ENCODE peak calls at places on chromosomes 6 and 20, in ten cellular contexts. K is GM23248, Z is GM23338, J is left ventricle myocardium inferior, Y is cardiac fibroblast, X is fibroblast of the aortic adventitia, O is breast epithelium, H is fibroblast of lung, V is SJSA1, C is HFF-Myc. R is an unnamed sample.

GRCh38 chr6:166343157-166343502 is 785 bp upstream of the SFT2D1 start:
- DNase-seq in Y (no peak), O (no peak), K (no peak), C (no peak), X (no peak), V (no peak), Z (no peak), J (no peak), H (no peak), R (no peak)

GRCh38 chr20:57024849-57025248 is 241.6 kb downstream of the BMP7 start:
- DNase-seq in Y (no peak), K (no peak), V (no peak), J (no peak), O (no peak), H (no peak), C (no peak), Z (no peak), X (no peak), R (no peak)

GRCh38 chr6:119978274-119978889 is 628.8 kb upstream of the MAN1A1 start:
- DNase-seq in K (peak; percentile 65), Y (peak; percentile 49), V (no peak), C (no peak), H (peak; percentile 60), J (no peak), Z (peak; percentile 51), X (peak; percentile 59), O (no peak), R (peak; percentile 4)

GRCh38 chr6:31614075-31614619 is 887 bp upstream of the AIF1 start:
- DNase-seq in X (no peak), J (no peak), O (no peak), C (no peak), K (no peak), H (no peak), V (no peak), Y (no peak), Z (no peak), R (no peak)

GRCh38 chr6:34656378-34657036 is 40.1 kb downstream of the ILRUN start:
- DNase-seq in Z (no peak), H (peak; percentile 80), Y (peak; percentile 54), O (no peak), V (no peak), C (no peak), X (peak; percentile 51), K (peak; percentile 87), J (no peak), R (no peak)

GRCh38 chr6:122681715-122682114 is 71.5 kb downstream of the PKIB start:
- DNase-seq in Y (no peak), X (no peak), O (no peak), J (no peak), C (no peak), H (no peak), V (no peak), K (no peak), Z (no peak), R (no peak)

GRCh38 chr20:47735412-47736400 is 49.6 kb downstream of the SULF2 start:
- DNase-seq in K (no peak), C (no peak), V (no peak), Z (no peak), J (peak; percentile 36), O (no peak), Y (peak; percentile 60), X (no peak), H (peak; percentile 27), R (no peak)

GRCh38 chr6:56374841-56375369 is 127.5 kb upstream of the COL21A1 start:
- DNase-seq in H (peak; percentile 88), K (peak; percentile 86), O (no peak), J (no peak), V (no peak), Z (no peak), C (peak; percentile 68), X (peak; percentile 90), Y (peak; percentile 79), R (no peak)

GRCh38 chr20:21640556-21640955 is 64.9 kb upstream of the PAX1 start:
- DNase-seq in Y (no peak), Z (peak; percentile 81), H (no peak), K (no peak), J (no peak), X (no peak), C (no peak), O (no peak), V (no peak), R (peak; percentile 74)

GRCh38 chr6:72861935-72862432 is 240.1 kb downstream of the KCNQ5 start:
- DNase-seq in K (peak; percentile 88), C (peak; percentile 47), X (peak; percentile 58), V (no peak), Y (peak; percentile 66), O (no peak), H (peak; percentile 40), Z (no peak), J (no peak), R (no peak)

DNA sequence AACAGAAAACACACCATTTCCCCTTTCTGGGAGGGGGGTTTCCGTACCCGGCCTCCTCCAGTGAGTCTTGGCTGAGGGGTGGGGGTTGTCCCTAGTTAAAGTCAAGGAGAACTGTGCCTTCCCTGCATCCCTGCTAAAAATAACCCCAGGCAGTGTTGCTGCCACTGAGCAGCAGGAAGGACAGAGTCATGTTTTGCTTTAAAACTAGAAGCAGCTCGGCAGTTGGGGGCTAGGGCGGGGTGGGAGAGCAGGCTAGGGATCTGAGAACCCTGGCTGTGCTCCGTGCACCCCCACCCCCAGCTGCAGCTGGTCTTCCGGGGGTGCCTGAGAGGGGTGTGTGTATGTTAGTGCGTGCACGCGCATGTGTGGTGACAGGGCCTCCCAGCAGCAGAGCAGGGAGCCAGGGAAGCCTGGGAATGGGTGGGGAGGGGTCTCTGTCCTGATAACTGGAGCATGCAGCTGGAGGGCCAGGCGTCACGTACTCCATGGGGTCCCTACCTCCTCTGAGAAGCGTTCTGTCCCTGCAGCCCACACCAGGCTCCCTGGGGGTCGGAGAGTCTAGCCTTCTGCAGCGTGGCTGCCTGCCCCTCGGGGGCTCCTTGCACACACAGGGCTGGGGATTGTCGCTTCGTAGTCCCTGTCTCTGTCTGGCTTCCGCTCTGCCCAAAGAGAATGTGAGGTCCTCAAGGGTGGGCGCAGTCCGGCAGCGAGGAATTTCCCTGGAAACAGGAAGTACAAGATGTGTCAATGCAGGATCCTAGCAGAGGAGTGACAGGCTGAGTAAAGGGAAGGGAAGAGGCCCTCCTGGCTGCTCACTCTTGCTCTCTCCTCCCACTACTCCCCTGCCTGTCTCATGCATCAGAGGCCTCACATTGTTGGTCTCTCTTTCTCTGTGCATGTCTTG is 16.8 kb upstream of the ARMC12 start:
- DNase-seq in O (peak; percentile 47), C (no peak), X (no peak), J (peak; percentile 60), K (no peak), Z (peak; percentile 58), Y (peak; percentile 60), H (peak; percentile 43), V (no peak), R (peak; percentile 72)
- H3K4me3 ChIP-seq in O (no peak overlapping the region), C (peak overlapping the region; percentile 21), X (no peak overlapping the region), J (peak overlapping the region; percentile 57), K (no peak overlapping the region), Z (peak overlapping the region; percentile 29), Y (peak overlapping the region; percentile 47), H (no peak overlapping the region), V (no peak overlapping the region), R (no peak overlapping the region)

GRCh38 chr20:35226126-35226774 is at the start of gene MMP24:
- DNase-seq in K (no peak), X (no peak), H (no peak), V (no peak), O (no peak), C (no peak), J (no peak), Z (peak; percentile 65), Y (no peak), R (peak; percentile 84)
- H3K4me3 ChIP-seq in K (peak within 1 kb of the TSS; percentile 52), X (peak within 1 kb of the TSS; percentile 28), H (no peak within 1 kb of the TSS), V (peak within 1 kb of the TSS; percentile 6), O (peak within 1 kb of the TSS; percentile 40), C (no peak within 1 kb of the TSS), J (peak within 1 kb of the TSS; percentile 50), Z (peak within 1 kb of the TSS; percentile 75), Y (peak within 1 kb of the TSS; percentile 14), R (peak within 1 kb of the TSS; percentile 47)

DNA sequence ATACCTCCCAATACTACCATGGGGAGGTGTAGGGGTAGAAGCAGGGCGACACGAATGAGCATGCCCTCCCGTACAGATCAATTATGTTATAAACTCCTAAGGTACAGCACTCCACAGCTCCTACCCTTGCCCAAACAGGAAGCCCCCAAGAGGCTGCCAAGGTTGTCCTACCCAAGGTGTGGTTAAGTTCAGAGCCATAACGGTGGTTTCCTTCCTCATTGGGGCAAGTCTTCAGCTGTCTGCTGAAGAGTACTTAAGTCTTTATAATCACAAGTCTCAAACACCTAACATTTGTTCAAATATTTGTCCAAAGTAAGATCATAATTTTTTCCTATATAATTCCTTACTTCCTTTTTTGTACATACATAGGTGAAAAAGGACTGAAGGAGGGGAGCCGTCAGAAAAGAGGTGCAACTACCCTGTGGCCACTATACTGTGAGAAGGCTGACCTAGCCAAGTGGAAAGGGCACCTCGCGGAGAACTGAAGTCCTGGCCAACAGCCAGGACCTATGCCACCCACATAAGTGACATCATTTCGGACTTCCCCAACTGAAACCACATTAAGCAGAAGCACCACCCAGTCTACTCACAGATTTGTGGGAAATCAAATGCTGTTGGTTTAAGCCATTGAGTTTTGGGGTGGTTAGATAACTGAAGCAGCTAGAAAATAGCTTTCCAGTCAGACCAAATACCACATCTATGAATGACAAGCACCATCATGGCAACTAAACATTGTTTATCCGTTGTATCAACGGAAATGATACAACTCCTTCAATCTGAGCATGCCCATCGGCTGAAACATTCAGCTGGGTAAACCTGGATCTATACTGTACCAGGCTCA is 2.9 kb upstream of the RAB22A start:
- DNase-seq in K (peak; percentile 50), H (no peak), O (no peak), X (peak; percentile 23), C (no peak), V (peak; percentile 86), J (no peak), Y (peak; percentile 33), Z (no peak), R (no peak)
- H3K4me3 ChIP-seq in K (no peak overlapping the region), H (no peak overlapping the region), O (no peak overlapping the region), X (no peak overlapping the region), C (no peak overlapping the region), V (no peak overlapping the region), J (no peak overlapping the region), Y (no peak overlapping the region), Z (no peak overlapping the region), R (no peak overlapping the region)

GRCh38 chr6:25219581-25220249 is 59.5 kb upstream of the CARMIL1 start:
- DNase-seq in K (peak; percentile 45), J (no peak), C (no peak), O (no peak), X (no peak), H (no peak), V (no peak), Y (no peak), Z (no peak), R (no peak)

GRCh38 chr6:25224237-25224636 is 54.9 kb upstream of the CARMIL1 start:
- DNase-seq in O (no peak), J (no peak), C (no peak), V (no peak), H (no peak), Y (no peak), Z (no peak), K (no peak), X (no peak), R (no peak)

GRCh38 chr6:25222006-25222715 is 57.0 kb upstream of the CARMIL1 start:
- DNase-seq in Z (no peak), H (no peak), Y (no peak), K (no peak), J (no peak), X (peak; percentile 20), V (no peak), O (no peak), C (no peak), R (no peak)

GRCh38 chr6:25220853-25221252 is 58.3 kb upstream of the CARMIL1 start:
- DNase-seq in K (no peak), Z (no peak), Y (no peak), O (no peak), V (no peak), X (no peak), J (no peak), H (no peak), C (no peak), R (no peak)

GRCh38 chr6:25223421-25224052 is 55.6 kb upstream of the CARMIL1 start:
- DNase-seq in J (peak; percentile 61), Z (peak; percentile 80), H (peak; percentile 78), K (peak; percentile 79), Y (peak; percentile 81), C (no peak), V (peak; percentile 59), O (peak; percentile 59), X (peak; percentile 86), R (peak; percentile 39)
- H3K4me3 ChIP-seq in J (peak overlapping the region; percentile 51), Z (no peak overlapping the region), H (peak overlapping the region; percentile 38), K (peak overlapping the region; percentile 65), Y (peak overlapping the region; percentile 32), C (no peak overlapping the region), V (peak overlapping the region; percentile 15), O (peak overlapping the region; percentile 33), X (peak overlapping the region; percentile 57), R (no peak overlapping the region)